ENCODE peak calls at places on chromosomes 13 and 19, in four cellular contexts. P is activated T-cell treated with anti-CD3 and anti-CD28 coated beads, Interleukin-2, amount 50 U/mL, for 4 hours; W is RWPE1; O is nephron progenitor cell. K is an unnamed sample.

GRCh38 chr13:67120872-67121531 is 109.1 kb downstream of the PCDH9 start:
- DNase-seq in O (no peak), W (no peak), P (no peak), K (no peak)

GRCh38 chr13:39616087-39616694 is 13.2 kb upstream of the LHFPL6 start:
- DNase-seq in P (peak; percentile 21), O (peak; percentile 50), W (peak; percentile 73), K (no peak)

GRCh38 chr13:60583196-60583908 is 186.3 kb downstream of the TDRD3 start:
- DNase-seq in P (no peak), O (no peak), W (no peak), K (no peak)

GRCh38 chr13:28552288-28552687 is 57.4 kb upstream of the FLT1 start:
- DNase-seq in O (no peak), P (no peak), W (no peak), K (no peak)

GRCh38 chr19:21835810-21836444 is at the start of gene ZNF43:
- DNase-seq in O (peak; percentile 83), P (peak; percentile 85), W (peak; percentile 83), K (peak; percentile 95)

GRCh38 chr13:28744656-28745055 is 25.9 kb upstream of the SLC46A3 start:
- DNase-seq in W (no peak), O (no peak), P (no peak), K (no peak)

GRCh38 chr13:44432595-44432994 is 59.0 kb downstream of the SERP2 start:
- DNase-seq in O (no peak), W (no peak), P (no peak), K (no peak)

GRCh38 chr19:30167206-30167903 is 204.8 kb upstream of the ZNF536 start:
- DNase-seq in O (no peak), W (no peak), P (no peak), K (no peak)

GRCh38 chr13:112212533-112212932 is 145.6 kb downstream of the SOX1 start:
- DNase-seq in W (no peak), O (no peak), P (no peak), K (no peak)